ENCODE peak calls at places on chromosomes 6 and 20, in four cellular contexts. D is fibroblast of lung, I is A673, U is activated B cell treated with CpG ODN at 0.5 μM for 24 hours. B is an unnamed sample.

GRCh38 chr20:53412600-53413187 is 180.9 kb downstream of the ZNF217 start:
- DNase-seq in U (no peak), D (no peak), I (no peak), B (no peak)

GRCh38 chr6:391559-392440 is at the start of gene IRF4:
- DNase-seq in I (no peak), U (no peak), D (no peak), B (no peak)

GRCh38 chr6:166145751-166146150 is 21.9 kb downstream of the TBXT start:
- DNase-seq in D (no peak), U (no peak), I (no peak), B (no peak)

GRCh38 chr6:51266569-51266968 is 447.9 kb downstream of the TFAP2B start:
- DNase-seq in U (no peak), D (peak), I (no peak), B (no peak)

GRCh38 chr6:31870385-31870921 is 7.8 kb upstream of the NEU1 start:
- DNase-seq in D (no peak), I (no peak), U (no peak), B (no peak)

GRCh38 chr6:74690365-74690764 is 515.5 kb downstream of the COL12A1 start:
- DNase-seq in D (peak), I (no peak), U (no peak), B (no peak)

GRCh38 chr6:83057705-83058321 is 7.8 kb downstream of the UBE3D start:
- DNase-seq in D (peak), I (peak), U (no peak), B (no peak)

GRCh38 chr20:54633374-54633773 is 158.0 kb downstream of the DOK5 start:
- DNase-seq in I (no peak), U (no peak), D (no peak), B (no peak)

GRCh38 chr6:36600564-36601146 is 6.5 kb downstream of the SRSF3 start:
- DNase-seq in D (no peak), U (no peak), I (no peak), B (no peak)

GRCh38 chr6:170461556-170462365 is 91.3 kb downstream of the PSMB1 start:
- DNase-seq in U (no peak), I (no peak), D (no peak), B (no peak)

GRCh38 chr6:170180671-170181337 is 110.1 kb downstream of the DLL1 start:
- DNase-seq in I (no peak), D (no peak), U (no peak), B (no peak)

GRCh38 chr6:13526718-13527668 is 39.6 kb upstream of the GFOD1 start:
- DNase-seq in D (peak), U (peak), I (peak), B (no peak)

GRCh38 chr6:18177566-18177965 is 22.3 kb downstream of the KDM1B start:
- DNase-seq in D (no peak), U (no peak), I (no peak), B (no peak)

GRCh38 chr6:19753822-19754221 is 83.3 kb upstream of the ID4 start:
- DNase-seq in D (no peak), I (no peak), U (no peak), B (no peak)

GRCh38 chr6:14354919-14355572 is 237.5 kb downstream of the CD83 start:
- DNase-seq in I (peak), U (no peak), D (peak), B (no peak)

GRCh38 chr6:132153221-132153896 is 202.2 kb upstream of the CCN2 start:
- DNase-seq in U (no peak), I (no peak), D (peak), B (no peak)

GRCh38 chr20:16922834-16923233 is 174.7 kb downstream of the OTOR start:
- DNase-seq in U (no peak), I (peak), D (peak), B (no peak)

GRCh38 chr20:6178537-6178936 is 55.7 kb upstream of the FERMT1 start:
- DNase-seq in U (no peak), D (peak), I (peak), B (no peak)

GRCh38 chr6:683742-684440 is 9.0 kb downstream of the EXOC2 start:
- DNase-seq in D (peak), I (peak), U (no peak), B (no peak)

GRCh38 chr20:64264091-64264490 is 8.5 kb downstream of the PCMTD2 start:
- DNase-seq in D (no peak), I (no peak), U (no peak), B (no peak)

GRCh38 chr20:24491043-24491756 is 21.8 kb downstream of the SYNDIG1 start:
- DNase-seq in D (peak), I (no peak), U (no peak), B (no peak)

GRCh38 chr6:49563006-49563886 is 12.8 kb downstream of the C6orf141 start:
- DNase-seq in I (no peak), U (no peak), D (no peak), B (no peak)

GRCh38 chr6:159106627-159107241 is 61.9 kb upstream of the TAGAP start:
- DNase-seq in I (peak), U (peak), D (peak), B (no peak)

GRCh38 chr20:51700809-51701285 is 67.3 kb downstream of the ATP9A start:
- DNase-seq in I (peak), D (peak), U (no peak), B (no peak)

GRCh38 chr6:44999066-44999465 is 329.1 kb upstream of the RUNX2 start:
- DNase-seq in D (no peak), I (no peak), U (no peak), B (no peak)

GRCh38 chr6:77011929-77012545 is 451.3 kb downstream of the HTR1B start:
- DNase-seq in I (no peak), D (no peak), U (no peak), B (no peak)

GRCh38 chr20:53735536-53736050 is 142.0 kb upstream of the ZNF217 start:
- DNase-seq in U (no peak), D (peak), I (no peak), B (no peak)

GRCh38 chr20:4073852-4074741 is 58.7 kb upstream of the RNF24 start:
- DNase-seq in U (no peak), D (no peak), I (no peak), B (no peak)

GRCh38 chr6:135833806-135834205 is 17.7 kb upstream of the PDE7B start:
- DNase-seq in D (no peak), U (no peak), I (peak), B (no peak)

GRCh38 chr20:55166063-55166462 is 690.7 kb downstream of the DOK5 start:
- DNase-seq in U (no peak), D (no peak), I (no peak), B (no peak)

GRCh38 chr6:25537349-25538018 is 114.5 kb upstream of the SCGN start:
- DNase-seq in U (no peak), I (no peak), D (peak), B (no peak)

GRCh38 chr6:157809613-157810012 is 13.4 kb upstream of the SNX9 start:
- DNase-seq in D (no peak), I (no peak), U (no peak), B (no peak)

GRCh38 chr6:14711056-14711703 is 534.7 kb upstream of the JARID2 start:
- DNase-seq in D (peak), U (no peak), I (peak), B (no peak)

GRCh38 chr20:38412877-38413577 is 22.1 kb downstream of the SNHG17 start:
- DNase-seq in I (no peak), U (no peak), D (peak), B (no peak)

GRCh38 chr6:102841055-102841454 is 1447.5 kb downstream of the GRIK2 start:
- DNase-seq in I (no peak), U (no peak), D (no peak), B (no peak)

GRCh38 chr6:42260972-42261371 is 43.3 kb upstream of the MRPS10 start:
- DNase-seq in U (no peak), I (peak), D (no peak), B (peak)

GRCh38 chr6:170209354-170210025 is 81.4 kb downstream of the DLL1 start:
- DNase-seq in I (no peak), D (no peak), U (no peak), B (no peak)

GRCh38 chr20:50729925-50730764 is 1.2 kb upstream of the PARD6B start:
- DNase-seq in U (no peak), I (no peak), D (peak), B (no peak)

GRCh38 chr6:83708546-83708969 is 343 bp downstream of the SNAP91 start:
- DNase-seq in I (peak), D (peak), U (no peak), B (peak)

GRCh38 chr6:106488494-106489369 is 128.2 kb downstream of the CRYBG1 start:
- DNase-seq in I (no peak), D (peak), U (no peak), B (no peak)

GRCh38 chr20:25750765-25751696 is 54.4 kb upstream of the ZNF337 start:
- DNase-seq in U (peak), I (peak), D (peak), B (no peak)
- TF ChIP-seq CTCF in U (no peak), I (no peak), D (no peak), B (no peak)

GRCh38 chr6:62891065-62891647 is 320.1 kb upstream of the FKBP1C start:
- DNase-seq in U (no peak), D (no peak), I (peak), B (no peak)
- TF ChIP-seq CTCF in U (no peak), D (no peak), I (peak), B (peak)

GRCh38 chr6:111012143-111012452 is 30.3 kb downstream of the RPF2 start:
- DNase-seq in I (no peak), U (no peak), D (no peak), B (no peak)

GRCh38 chr6:111015656-111016190 is 33.9 kb downstream of the RPF2 start:
- DNase-seq in U (no peak), D (no peak), I (no peak), B (no peak)

GRCh38 chr6:111013144-111013905 is 31.5 kb downstream of the RPF2 start:
- DNase-seq in I (no peak), U (no peak), D (no peak), B (no peak)

GRCh38 chr6:111011360-111012142 is 29.7 kb downstream of the RPF2 start:
- DNase-seq in I (peak), U (no peak), D (peak), B (no peak)
- TF ChIP-seq CTCF in I (peak), U (no peak), D (peak), B (peak)

GRCh38 chr6:79869600-79870084 is 77.7 kb downstream of the ELOVL4 start:
- DNase-seq in U (peak), D (peak), I (peak), B (peak)

GRCh38 chr6:79872986-79873385 is 74.4 kb downstream of the ELOVL4 start:
- DNase-seq in U (no peak), D (peak), I (no peak), B (no peak)

GRCh38 chr6:79872303-79872702 is 75.0 kb downstream of the ELOVL4 start:
- DNase-seq in D (no peak), I (no peak), U (no peak), B (no peak)

GRCh38 chr6:79868098-79868722 is 79.1 kb downstream of the ELOVL4 start:
- DNase-seq in D (peak), U (no peak), I (peak), B (peak)

GRCh38 chr6:79869184-79869583 is 78.2 kb downstream of the ELOVL4 start:
- DNase-seq in U (no peak), D (no peak), I (no peak), B (no peak)
- TF ChIP-seq CTCF in U (no peak), D (no peak), I (no peak), B (no peak)

DNA sequence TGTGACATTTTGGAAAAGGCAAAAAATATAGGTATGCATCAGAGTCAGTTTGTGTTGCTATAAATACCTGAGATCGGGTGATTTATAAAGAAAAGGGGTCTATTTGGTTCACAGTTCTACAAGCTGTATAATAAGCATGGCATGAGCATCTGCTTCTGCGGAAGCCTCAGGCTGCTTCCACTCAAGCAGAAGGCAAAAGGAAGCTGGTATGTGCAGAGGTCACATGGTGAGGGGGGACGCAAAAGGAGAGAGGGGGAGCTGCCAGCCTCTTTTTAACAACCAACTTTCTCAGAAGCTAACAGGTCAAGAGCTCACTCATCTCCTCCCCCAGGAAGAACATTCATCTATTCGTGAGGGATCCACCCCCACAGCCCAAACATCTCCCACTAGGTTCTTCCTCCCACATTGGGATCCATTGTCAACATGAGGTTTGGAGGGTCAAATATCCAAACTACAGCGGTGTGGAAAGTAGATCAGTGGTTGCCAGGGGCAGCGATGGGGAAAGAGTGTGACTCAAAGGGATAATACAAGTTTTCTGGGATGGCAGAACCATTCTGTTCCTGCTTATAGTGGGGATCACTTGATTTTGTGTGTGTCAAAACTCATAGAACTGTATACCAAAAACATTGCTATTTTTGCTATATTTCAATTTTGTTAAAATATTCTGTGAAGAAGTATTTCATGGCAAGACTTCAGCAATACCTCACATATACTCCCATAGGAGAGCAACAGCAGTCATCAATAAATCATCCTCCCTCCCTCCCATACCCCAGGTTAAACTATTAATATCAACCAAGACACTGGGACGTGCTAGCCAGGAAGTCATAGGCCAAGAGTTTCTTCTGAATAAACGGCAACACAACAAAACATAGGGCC is 9.9 kb upstream of the FAM50B start:
- DNase-seq in I (no peak), U (no peak), D (peak), B (no peak)
- TF ChIP-seq CTCF in I (no peak), U (no peak), D (no peak), B (no peak)

GRCh38 chr20:46237736-46238135 is 70.6 kb downstream of the CDH22 start:
- DNase-seq in I (no peak), U (no peak), D (no peak), B (no peak)
- TF ChIP-seq CTCF in I (no peak), U (no peak), D (no peak), B (no peak)

GRCh38 chr6:43927525-43928210 is 157.7 kb downstream of the VEGFA start:
- DNase-seq in D (no peak), I (peak), U (no peak), B (no peak)

GRCh38 chr6:43929511-43929910 is 159.5 kb downstream of the VEGFA start:
- DNase-seq in D (no peak), U (no peak), I (no peak), B (no peak)

GRCh38 chr6:43924222-43924702 is 154.3 kb downstream of the VEGFA start:
- DNase-seq in I (no peak), D (peak), U (no peak), B (no peak)

GRCh38 chr6:43923376-43924221 is 153.6 kb downstream of the VEGFA start:
- DNase-seq in U (no peak), I (no peak), D (peak), B (no peak)

DNA sequence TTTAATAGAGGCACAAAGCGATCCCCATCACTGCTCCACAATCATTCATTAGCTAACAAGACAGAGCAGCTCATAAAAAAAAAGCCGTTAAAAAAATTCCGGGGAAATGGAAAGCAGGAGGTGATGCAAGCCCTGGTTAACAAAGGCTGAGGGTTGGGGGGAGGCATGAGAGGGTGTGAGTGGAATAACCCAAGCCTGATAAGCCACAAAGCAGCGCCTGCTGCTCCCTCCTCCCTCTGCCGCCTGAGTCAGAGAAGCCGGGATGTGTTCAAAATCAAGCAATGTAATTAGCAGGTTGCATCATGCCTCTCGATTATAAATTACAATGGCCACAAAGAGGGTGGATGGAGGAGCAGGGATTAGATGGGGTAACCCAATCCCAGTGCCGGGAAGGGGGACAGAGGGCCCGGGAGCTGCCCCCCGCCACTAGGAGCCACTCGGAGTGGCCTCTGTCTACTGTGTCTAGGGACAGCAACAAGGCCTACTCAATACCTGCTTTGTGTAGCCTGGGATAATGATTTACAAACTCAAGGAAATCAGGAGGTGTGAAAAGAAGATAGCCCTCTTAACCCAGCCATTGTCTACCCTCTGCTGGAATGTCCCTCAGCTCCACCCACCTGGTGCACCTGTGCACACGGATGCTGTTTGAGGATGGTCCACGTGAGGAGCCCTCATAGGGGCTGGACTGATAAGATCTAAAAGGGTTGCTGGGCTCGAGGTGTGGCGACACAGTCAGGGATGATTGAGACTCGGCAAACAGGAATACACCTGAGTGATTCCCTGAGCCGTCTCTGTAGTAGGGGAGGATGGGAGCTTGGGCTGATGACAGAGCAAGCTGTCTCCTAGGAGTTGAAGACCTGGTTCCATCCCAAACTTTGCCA is 156.9 kb downstream of the VEGFA start:
- DNase-seq in U (no peak), D (peak), I (peak), B (no peak)
- TF ChIP-seq CTCF in U (no peak), D (no peak), I (no peak), B (no peak)

DNA sequence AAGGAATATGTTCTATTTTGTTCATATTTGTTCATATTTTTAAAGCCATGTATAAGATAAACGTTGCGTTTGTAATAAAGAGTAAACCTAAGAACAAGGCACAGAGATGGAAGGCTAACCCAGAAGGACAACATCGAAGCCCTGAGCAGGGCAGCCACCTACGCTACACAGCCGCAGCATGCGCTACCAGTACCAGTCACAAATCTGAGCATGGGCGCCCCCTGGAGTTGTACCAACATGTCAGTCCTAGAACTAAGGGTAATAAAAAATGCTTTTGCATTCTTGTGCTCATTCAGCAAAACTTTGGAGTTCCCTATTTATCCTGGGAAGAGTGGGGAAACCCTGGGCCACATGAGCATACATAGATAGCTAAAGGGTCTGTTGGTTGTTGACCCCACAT is 70.6 kb downstream of the PLEKHG1 start:
- DNase-seq in D (no peak), U (no peak), I (no peak), B (no peak)
- TF ChIP-seq CTCF in D (no peak), U (no peak), I (peak), B (no peak)

GRCh38 chr20:22909436-22909835 is 125.7 kb upstream of the SSTR4 start:
- DNase-seq in D (no peak), U (no peak), I (no peak), B (no peak)
- TF ChIP-seq CTCF in D (no peak), U (no peak), I (no peak), B (no peak)